ENCODE peak calls at places on chromosomes 2 and 18, in nine cellular contexts. F is GM10248, T is lung, X is foreskin fibroblast, C is OCI-LY7, J is colonic mucosa, R is BE2C, Z is fibroblast of lung, G is sigmoid colon. L is an unnamed sample.

GRCh38 chr2:8089596-8089995 is 592.3 kb upstream of the ID2 start:
- DNase-seq in Z (peak), G (no peak), J (no peak), C (no peak), X (no peak), R (no peak), F (no peak), T (no peak), L (no peak)

GRCh38 chr18:60549338-60549960 is 176.9 kb upstream of the MC4R start:
- DNase-seq in G (no peak), F (peak), Z (peak), J (no peak), T (no peak), R (peak), C (peak), X (peak), L (no peak)

GRCh38 chr18:75044791-75045190 is 164.1 kb downstream of the PTGR3 start:
- DNase-seq in J (no peak), C (no peak), Z (no peak), R (no peak), T (no peak), G (no peak), X (no peak), F (no peak), L (no peak)

GRCh38 chr2:36695746-36696415 is 626 bp upstream of the VIT start:
- DNase-seq in J (no peak), F (no peak), T (no peak), C (no peak), R (no peak), X (no peak), G (no peak), Z (peak), L (no peak)

GRCh38 chr2:179932786-179933185 is 71.4 kb upstream of the ZNF385B start:
- DNase-seq in R (no peak), J (no peak), F (no peak), G (no peak), Z (peak), C (no peak), T (peak), X (no peak), L (no peak)

GRCh38 chr18:22204996-22205395 is 35.6 kb downstream of the GATA6 start:
- DNase-seq in C (no peak), R (no peak), X (no peak), T (no peak), F (no peak), J (no peak), Z (no peak), G (no peak), L (no peak)

GRCh38 chr2:30424231-30424630 is 22.8 kb upstream of the LCLAT1 start:
- DNase-seq in J (no peak), Z (no peak), F (no peak), C (no peak), G (no peak), X (no peak), R (no peak), T (no peak), L (no peak)

GRCh38 chr2:174106736-174107135 is 141.6 kb upstream of the SP3 start:
- DNase-seq in Z (no peak), G (no peak), J (no peak), C (no peak), R (no peak), X (no peak), T (no peak), F (no peak), L (no peak)

GRCh38 chr2:96878171-96878570 is 8.3 kb upstream of the SEMA4C start:
- DNase-seq in Z (no peak), F (no peak), J (no peak), C (no peak), X (no peak), T (no peak), G (no peak), R (no peak), L (no peak)

GRCh38 chr18:48577478-48578190 is 38.8 kb downstream of the CTIF start:
- DNase-seq in G (no peak), R (no peak), J (no peak), Z (no peak), C (no peak), X (no peak), T (no peak), F (no peak), L (no peak)

GRCh38 chr2:218894168-218895157 is 13.8 kb downstream of the WNT10A start:
- DNase-seq in G (no peak), Z (no peak), C (no peak), R (no peak), T (no peak), F (no peak), J (no peak), X (no peak), L (no peak)

GRCh38 chr2:64331430-64331700 is 122.6 kb upstream of the LGALSL start:
- DNase-seq in Z (no peak), X (no peak), G (no peak), T (no peak), R (no peak), C (no peak), F (no peak), J (no peak), L (no peak)

GRCh38 chr2:197309369-197310231 is 980 bp downstream of the ANKRD44 start:
- DNase-seq in C (peak), Z (no peak), G (peak), T (peak), J (peak), F (no peak), R (peak), X (no peak), L (no peak)

GRCh38 chr2:44369392-44369791 is 7.6 kb downstream of the CAMKMT start:
- DNase-seq in Z (no peak), T (no peak), X (no peak), R (no peak), G (no peak), J (no peak), F (no peak), C (no peak), L (no peak)

GRCh38 chr18:48840491-48840877 is 110.3 kb downstream of the SMAD7 start:
- DNase-seq in T (no peak), J (no peak), R (peak), G (no peak), C (no peak), Z (no peak), X (no peak), F (no peak), L (no peak)

GRCh38 chr2:119248751-119249150 is 25.1 kb downstream of the STEAP3 start:
- DNase-seq in C (no peak), G (no peak), F (no peak), Z (no peak), R (no peak), X (no peak), T (no peak), J (no peak), L (no peak)

GRCh38 chr18:62717059-62717849 is 1.9 kb downstream of the PHLPP1 start:
- DNase-seq in Z (peak), J (peak), R (no peak), C (peak), X (peak), T (peak), F (no peak), G (no peak), L (no peak)

GRCh38 chr2:72300147-72300684 is 152.6 kb upstream of the CYP26B1 start:
- DNase-seq in C (no peak), T (no peak), X (no peak), F (no peak), G (no peak), J (no peak), R (no peak), Z (no peak), L (no peak)

GRCh38 chr2:177325554-177325953 is 61.0 kb upstream of the NFE2L2 start:
- DNase-seq in T (no peak), F (no peak), C (no peak), J (no peak), R (no peak), X (peak), Z (peak), G (no peak), L (no peak)

GRCh38 chr2:73970850-73971471 is 13.7 kb upstream of the TET3 start:
- DNase-seq in R (peak), Z (no peak), T (peak), F (peak), C (peak), X (no peak), J (peak), G (peak), L (no peak)

GRCh38 chr2:45812039-45812500 is 160.6 kb downstream of the PRKCE start:
- DNase-seq in R (no peak), X (peak), T (no peak), G (no peak), C (no peak), Z (peak), J (no peak), F (no peak), L (no peak)

GRCh38 chr2:118223487-118224136 is 135.3 kb downstream of the INSIG2 start:
- DNase-seq in G (no peak), T (no peak), J (no peak), C (peak), X (no peak), R (no peak), Z (peak), F (no peak), L (no peak)

GRCh38 chr2:162430323-162430722 is 86.4 kb downstream of the GCA start:
- DNase-seq in Z (no peak), X (no peak), G (no peak), J (peak), F (no peak), T (no peak), R (no peak), C (no peak), L (no peak)

GRCh38 chr18:48813833-48814489 is 136.8 kb downstream of the SMAD7 start:
- DNase-seq in G (peak), F (no peak), Z (no peak), J (peak), R (no peak), X (no peak), T (no peak), C (no peak), L (peak)

GRCh38 chr2:166614027-166614426 is 120.0 kb upstream of the SCN7A start:
- DNase-seq in G (no peak), R (no peak), X (no peak), J (no peak), F (no peak), Z (no peak), T (no peak), C (no peak), L (no peak)

GRCh38 chr2:166610180-166610919 is 116.3 kb upstream of the SCN7A start:
- DNase-seq in J (no peak), Z (peak), R (no peak), X (peak), F (no peak), T (no peak), C (no peak), G (peak), L (no peak)

GRCh38 chr2:166613226-166613625 is 119.2 kb upstream of the SCN7A start:
- DNase-seq in T (no peak), C (no peak), J (no peak), R (no peak), G (no peak), X (no peak), Z (no peak), F (no peak), L (no peak)

GRCh38 chr2:166612214-166612613 is 118.2 kb upstream of the SCN7A start:
- DNase-seq in T (no peak), X (no peak), C (no peak), G (no peak), R (no peak), J (no peak), F (no peak), Z (no peak), L (no peak)

DNA sequence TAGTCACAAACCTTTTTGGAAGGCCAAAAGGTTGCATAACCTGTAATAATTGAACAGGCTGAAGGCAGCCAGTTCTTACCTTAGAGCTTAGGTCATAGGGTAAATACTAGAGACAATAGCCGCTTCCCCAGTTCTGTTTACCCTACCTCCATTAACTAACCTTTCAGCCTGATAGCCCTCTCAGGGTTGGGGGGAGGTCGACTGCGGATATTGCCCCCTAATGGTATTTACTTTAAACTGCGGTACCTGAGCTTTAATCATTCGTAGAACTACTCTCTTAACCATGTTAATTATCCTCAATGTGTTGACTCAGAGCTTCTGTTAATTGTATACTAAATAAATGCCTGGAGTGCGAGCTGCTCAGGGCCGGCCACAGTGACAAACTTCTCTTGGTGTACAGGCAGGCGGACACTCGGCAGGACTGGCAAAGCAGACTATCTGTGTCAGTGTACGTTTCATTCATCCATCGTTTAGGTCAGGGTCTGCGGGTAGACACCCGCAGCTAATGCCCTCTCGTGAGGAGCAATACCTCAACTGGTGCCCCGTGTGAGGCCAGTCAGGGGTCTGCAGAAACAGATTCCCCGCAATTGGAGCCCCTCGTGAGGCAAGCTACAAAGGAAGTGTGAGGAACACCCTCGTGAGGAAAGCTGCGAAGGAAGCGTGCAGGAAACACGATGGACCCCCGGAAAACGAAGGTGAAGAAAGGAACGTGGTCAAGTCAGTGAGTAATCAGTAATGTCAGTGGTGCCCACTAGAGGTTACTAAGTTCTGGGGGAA is 115.3 kb upstream of the SCN7A start:
- DNase-seq in J (no peak), R (no peak), C (no peak), F (no peak), X (no peak), T (no peak), Z (no peak), G (no peak), L (no peak)
- TF ChIP-seq CTCF in J (no peak), R (peak), C (peak), F (no peak), X (no peak), T (no peak), Z (no peak), G (no peak), L (no peak)

GRCh38 chr2:166695154-166695553 is 193.1 kb upstream of the XIRP2 start:
- DNase-seq in R (no peak), Z (no peak), J (no peak), F (no peak), C (no peak), T (no peak), X (no peak), G (no peak), L (no peak)

GRCh38 chr2:166700079-166700478 is 188.2 kb upstream of the XIRP2 start:
- DNase-seq in F (no peak), G (no peak), C (no peak), J (no peak), R (no peak), Z (no peak), T (no peak), X (no peak), L (no peak)
- TF ChIP-seq CTCF in F (no peak), G (no peak), C (peak), J (no peak), R (peak), Z (peak), T (no peak), X (no peak), L (peak)

GRCh38 chr2:175864131-175864728 is 137.8 kb downstream of the LNPK start:
- DNase-seq in X (no peak), C (no peak), F (no peak), R (no peak), J (no peak), Z (no peak), G (no peak), T (no peak), L (no peak)
- TF ChIP-seq CTCF in X (no peak), C (no peak), F (no peak), R (no peak), J (no peak), Z (no peak), G (no peak), T (no peak), L (no peak)

DNA sequence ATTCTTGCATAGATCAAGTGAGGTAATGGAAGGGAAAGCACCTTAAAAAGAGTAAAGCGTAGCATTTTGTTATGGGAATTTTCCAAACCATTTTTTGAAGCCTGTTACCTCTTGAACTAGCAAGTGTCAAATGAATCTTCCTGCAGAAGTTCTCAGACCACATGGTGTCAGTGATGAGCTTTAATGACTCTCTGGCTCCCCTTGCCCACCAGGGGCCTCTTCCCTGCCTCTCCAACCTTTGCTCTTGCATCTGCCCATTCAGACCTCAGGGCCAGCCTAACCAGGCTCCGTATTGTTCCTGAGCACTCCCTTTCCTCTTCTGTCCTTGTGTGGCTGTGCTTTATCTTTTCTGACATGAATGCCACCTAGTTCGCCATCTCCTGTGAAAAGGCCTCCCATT is 155.9 kb downstream of the DIS3L2 start:
- DNase-seq in G (no peak), Z (no peak), X (no peak), C (peak), T (no peak), R (no peak), F (no peak), J (no peak), L (no peak)
- TF ChIP-seq CTCF in G (no peak), Z (no peak), X (no peak), C (peak), T (no peak), R (peak), F (no peak), J (no peak), L (no peak)

GRCh38 chr2:217419075-217419671 is 559.3 kb upstream of the TNP1 start:
- DNase-seq in R (no peak), Z (no peak), T (no peak), C (no peak), J (no peak), G (no peak), F (no peak), X (no peak), L (no peak)

GRCh38 chr2:217418090-217418489 is 558.2 kb upstream of the TNP1 start:
- DNase-seq in C (no peak), Z (peak), X (peak), R (no peak), F (no peak), T (no peak), J (no peak), G (no peak), L (no peak)

GRCh38 chr2:217418544-217418943 is 558.7 kb upstream of the TNP1 start:
- DNase-seq in F (no peak), G (no peak), J (no peak), T (no peak), Z (no peak), C (no peak), X (no peak), R (no peak), L (no peak)

GRCh38 chr2:217415316-217415715 is 555.5 kb upstream of the TNP1 start:
- DNase-seq in F (no peak), J (no peak), G (no peak), C (no peak), X (no peak), Z (no peak), R (no peak), T (no peak), L (no peak)

DNA sequence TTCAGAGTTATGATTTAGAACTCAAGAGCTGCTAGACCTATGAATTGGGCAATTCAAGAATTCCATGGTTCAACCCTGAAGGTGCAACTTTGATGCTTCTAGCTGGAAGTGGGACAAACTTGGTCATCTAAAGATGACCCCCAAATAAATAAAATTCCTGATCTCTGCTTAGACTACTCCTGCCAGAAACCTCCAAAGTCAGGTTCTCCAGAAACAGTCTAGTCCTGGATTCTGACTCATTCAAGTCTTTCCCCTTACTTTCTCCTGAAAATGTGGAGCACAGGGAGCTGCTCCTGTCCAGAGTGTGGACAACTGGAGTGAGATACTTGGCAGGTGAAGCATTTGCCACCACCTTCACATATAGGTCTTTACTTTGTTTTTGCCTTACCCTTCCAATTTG is 557.7 kb upstream of the TNP1 start:
- DNase-seq in X (no peak), G (no peak), F (no peak), T (no peak), Z (no peak), R (no peak), C (no peak), J (no peak), L (no peak)
- TF ChIP-seq CTCF in X (no peak), G (no peak), F (no peak), T (no peak), Z (no peak), R (no peak), C (no peak), J (no peak), L (no peak)

GRCh38 chr2:143209570-143210445 is 80.6 kb downstream of the ARHGAP15 start:
- DNase-seq in X (no peak), R (peak), F (no peak), C (no peak), T (no peak), Z (no peak), G (no peak), J (no peak), L (no peak)

GRCh38 chr2:143210446-143210819 is 81.2 kb downstream of the ARHGAP15 start:
- DNase-seq in T (no peak), J (no peak), F (no peak), C (no peak), R (no peak), Z (no peak), X (no peak), G (no peak), L (no peak)

DNA sequence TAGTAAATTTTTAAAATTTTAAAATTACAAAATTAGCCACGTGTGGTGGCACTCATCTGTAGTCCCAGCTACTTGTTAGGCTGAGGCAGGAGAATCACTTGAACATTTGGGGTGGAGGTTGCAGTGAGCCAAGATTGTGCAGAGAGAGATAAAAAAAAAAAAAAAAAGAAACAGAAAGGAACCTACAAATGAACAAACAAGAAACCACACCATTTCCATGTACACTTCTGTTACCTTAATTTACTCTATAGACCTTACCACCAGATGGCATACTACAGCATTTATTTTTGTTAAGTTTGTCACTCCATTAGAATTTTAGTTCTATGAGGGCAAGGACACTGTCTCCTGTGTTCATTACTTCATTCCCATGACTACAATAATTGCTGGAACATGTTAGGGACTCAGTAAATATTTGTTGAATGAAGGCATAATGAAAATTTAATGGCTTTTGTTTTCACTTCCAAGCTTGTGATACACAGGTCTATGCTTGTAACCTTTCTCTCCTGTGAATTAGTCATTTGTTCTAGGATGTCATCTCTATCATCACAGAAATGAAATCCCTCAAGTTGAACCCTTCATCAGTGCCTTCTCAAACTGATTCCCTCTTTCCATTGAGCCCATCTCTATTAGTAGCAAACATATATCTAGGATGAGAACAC is 76.0 kb downstream of the ARHGAP15 start:
- DNase-seq in X (no peak), F (peak), Z (peak), G (no peak), R (no peak), J (no peak), C (peak), T (no peak), L (no peak)
- TF ChIP-seq CTCF in X (peak), F (peak), Z (peak), G (no peak), R (peak), J (peak), C (peak), T (no peak), L (peak)

L was measured in type B pancreatic cell.